ENCODE peak calls at places on chromosomes 16 and 17, in six cellular contexts. D is iPS DF 19.7, N is A172, W is frontal cortex, K is T-helper 1 cell, O is fibroblast of pulmonary artery. E is an unnamed sample.

GRCh38 chr17:40560592-40561293 is 4.5 kb downstream of the CCR7 start:
- DNase-seq in K (peak), W (no peak), O (peak), D (no peak), N (peak), E (peak)

GRCh38 chr17:78429618-78429995 is 51.2 kb downstream of the PGS1 start:
- DNase-seq in O (no peak), N (no peak), K (no peak), W (no peak), D (no peak), E (no peak)

GRCh38 chr17:34581446-34582184 is 2.2 kb downstream of the TMEM132E start:
- DNase-seq in N (no peak), O (no peak), W (peak), K (no peak), D (no peak), E (peak)

GRCh38 chr16:52557236-52557635 is 10.3 kb upstream of the TOX3 start:
- DNase-seq in K (no peak), O (no peak), N (no peak), W (no peak), D (no peak), E (no peak)

GRCh38 chr17:45430738-45431530 is 1.7 kb downstream of the ARHGAP27 start:
- DNase-seq in O (no peak), W (no peak), N (no peak), K (peak), D (no peak), E (no peak)

GRCh38 chr16:74999683-75000480 is 1.1 kb downstream of the ZNRF1 start:
- DNase-seq in D (no peak), N (no peak), K (peak), W (peak), O (peak), E (peak)

GRCh38 chr16:61435356-61435755 is 600.9 kb downstream of the CDH8 start:
- DNase-seq in N (no peak), O (no peak), D (no peak), K (no peak), W (no peak), E (no peak)

GRCh38 chr17:9408381-9408780 is 167.2 kb downstream of the STX8 start:
- DNase-seq in N (no peak), O (no peak), K (no peak), W (no peak), D (no peak), E (no peak)

GRCh38 chr16:47713225-47713595 is 252.1 kb downstream of the PHKB start:
- DNase-seq in N (peak), D (no peak), K (peak), O (peak), W (no peak), E (no peak)

GRCh38 chr17:496761-497586 is 144.4 kb upstream of the RPH3AL start:
- DNase-seq in D (no peak), K (no peak), N (peak), W (no peak), O (no peak), E (no peak)

GRCh38 chr16:2784536-2785100 is 2.7 kb downstream of the PRSS33 start:
- DNase-seq in K (no peak), D (no peak), W (no peak), N (no peak), O (no peak), E (peak)

GRCh38 chr17:50507871-50508572 is at the start of gene MYCBPAP:
- DNase-seq in N (no peak), O (peak), K (peak), D (peak), W (peak), E (peak)

GRCh38 chr17:77423589-77424451 is 283.1 kb downstream of the SEC14L1 start:
- DNase-seq in K (no peak), N (peak), O (peak), W (peak), D (no peak), E (no peak)

E was measured in CD14-positive monocyte.